ENCODE peak calls at places on chromosomes 1 and 21, in five cellular contexts. K, U, B, I and P are unnamed samples.

GRCh38 chr1:87763498-87763897 is 434.8 kb downstream of the LMO4 start:
- DNase-seq in K (no peak), U (no peak), B (no peak), I (no peak), P (no peak)

GRCh38 chr1:4010811-4011605 is 110.9 kb upstream of the C1orf174 start:
- DNase-seq in K (no peak), U (peak), B (no peak), I (peak), P (peak)

GRCh38 chr1:42821690-42822089 is 4.5 kb upstream of the SVBP start:
- DNase-seq in K (no peak), U (no peak), B (no peak), I (no peak), P (no peak)

GRCh38 chr1:87200875-87201638 is 127.6 kb upstream of the LMO4 start:
- DNase-seq in K (no peak), U (no peak), B (no peak), I (peak), P (no peak)

GRCh38 chr1:107862064-107862463 is 102.9 kb downstream of the VAV3 start:
- DNase-seq in K (no peak), U (no peak), B (peak), I (no peak), P (no peak)

GRCh38 chr21:27149034-27149433 is 182.1 kb upstream of the ADAMTS5 start:
- DNase-seq in K (no peak), U (no peak), B (no peak), I (no peak), P (no peak)

GRCh38 chr1:20633190-20634064 is at the start of gene PINK1:
- DNase-seq in K (peak), U (peak), B (peak), I (peak), P (peak)

GRCh38 chr21:35791541-35792335 is 268.6 kb downstream of the SETD4 start:
- DNase-seq in K (no peak), U (no peak), B (no peak), I (no peak), P (no peak)

GRCh38 chr1:173717238-173717637 is 2.5 kb downstream of the KLHL20 start:
- DNase-seq in K (no peak), U (no peak), B (no peak), I (no peak), P (no peak)

GRCh38 chr21:24693779-24694178 is 913.5 kb downstream of the MRPL39 start:
- DNase-seq in K (no peak), U (no peak), B (no peak), I (no peak), P (no peak)

GRCh38 chr1:65469889-65470340 is 49.4 kb downstream of the LEPR start:
- DNase-seq in K (no peak), U (no peak), B (no peak), I (no peak), P (no peak)

GRCh38 chr1:111045033-111045722 is 81.5 kb upstream of the LRIF1 start:
- DNase-seq in K (no peak), U (peak), B (no peak), I (no peak), P (no peak)

GRCh38 chr1:151945725-151946365 is 36.5 kb upstream of the THEM4 start:
- DNase-seq in K (peak), U (peak), B (peak), I (peak), P (peak)

GRCh38 chr1:225911207-225912130 is 12.6 kb downstream of the PYCR2 start:
- DNase-seq in K (peak), U (peak), B (peak), I (peak), P (no peak)

GRCh38 chr1:174963547-174964125 is 36.1 kb upstream of the CACYBP start:
- DNase-seq in K (no peak), U (no peak), B (no peak), I (no peak), P (no peak)

GRCh38 chr1:50346621-50347020 is 76.6 kb downstream of the DMRTA2 start:
- DNase-seq in K (no peak), U (no peak), B (no peak), I (no peak), P (no peak)

GRCh38 chr1:15399710-15400109 is 10.0 kb upstream of the EFHD2 start:
- DNase-seq in K (no peak), U (no peak), B (no peak), I (no peak), P (no peak)

GRCh38 chr1:80468356-80468755 is 1332.4 kb upstream of the ADGRL2 start:
- DNase-seq in K (no peak), U (no peak), B (no peak), I (no peak), P (no peak)
- TF ChIP-seq CTCF in K (no peak), U (no peak), B (no peak), I (no peak), P (no peak)

DNA sequence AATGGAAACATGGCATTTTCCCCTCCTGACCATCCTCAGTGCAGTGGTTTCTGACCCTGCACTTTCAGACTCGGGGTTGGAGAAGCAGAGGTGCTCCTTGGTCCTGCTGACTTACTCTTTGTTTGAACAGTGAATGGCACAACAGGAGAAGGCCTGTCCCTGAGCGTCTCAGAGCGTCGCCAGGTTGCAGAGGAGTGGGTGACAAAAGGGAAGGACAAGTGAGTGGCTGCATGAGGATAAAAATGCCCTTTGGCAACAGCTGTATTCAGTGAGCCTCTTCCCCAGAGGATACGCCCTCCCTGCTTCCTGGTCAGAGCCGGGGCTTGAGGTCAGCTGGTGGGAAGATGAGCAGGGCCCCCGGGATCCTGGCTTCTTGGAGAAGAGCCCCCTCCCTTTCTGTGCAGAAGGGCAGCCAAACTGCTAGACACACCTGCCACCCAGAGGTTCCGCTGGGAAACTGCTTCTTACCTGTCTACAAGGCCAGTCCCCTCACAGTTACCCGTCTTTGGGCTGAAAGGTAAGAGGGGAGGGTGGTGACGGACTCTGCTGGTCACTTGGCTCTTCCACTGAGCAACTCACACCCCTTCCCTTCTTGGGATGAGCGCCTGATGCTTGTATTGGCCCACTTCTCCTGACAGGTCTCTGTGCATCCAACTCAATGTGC is 16.6 kb downstream of the NPL start:
- DNase-seq in K (no peak), U (no peak), B (no peak), I (peak), P (no peak)
- TF ChIP-seq CTCF in K (no peak), U (no peak), B (no peak), I (peak), P (no peak)

DNA sequence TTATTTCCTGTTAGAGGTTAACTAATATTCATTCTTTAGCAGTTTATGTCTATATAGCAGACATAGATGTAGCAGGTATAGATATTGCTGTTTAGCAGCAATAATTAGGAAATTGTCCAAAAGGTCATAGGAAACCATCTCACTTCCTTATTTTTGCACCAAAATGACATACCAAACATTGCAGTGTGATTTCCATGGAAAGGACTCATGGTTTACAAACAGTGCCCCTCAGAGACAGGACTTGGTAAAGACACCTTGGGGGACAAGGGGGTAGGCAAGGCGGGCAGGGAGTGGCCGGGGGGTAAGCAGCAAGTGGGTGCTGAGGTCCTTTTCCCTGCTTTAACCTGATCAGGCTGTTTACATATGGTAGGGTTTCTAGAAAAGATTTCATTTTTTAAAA is 30.5 kb downstream of the BATF3 start:
- DNase-seq in K (no peak), U (no peak), B (peak), I (peak), P (peak)
- TF ChIP-seq CTCF in K (no peak), U (no peak), B (peak), I (peak), P (no peak)

GRCh38 chr1:159421821-159422220 is 10.2 kb upstream of the OR10J4 start:
- DNase-seq in K (no peak), U (no peak), B (peak), I (peak), P (no peak)
- TF ChIP-seq CTCF in K (no peak), U (no peak), B (peak), I (no peak), P (no peak)

GRCh38 chr1:177286396-177286795 is 115.6 kb downstream of the BRINP2 start:
- DNase-seq in K (no peak), U (no peak), B (no peak), I (no peak), P (no peak)

GRCh38 chr1:177281901-177282300 is 111.1 kb downstream of the BRINP2 start:
- DNase-seq in K (no peak), U (no peak), B (no peak), I (no peak), P (no peak)

GRCh38 chr1:177278626-177279390 is 108.0 kb downstream of the BRINP2 start:
- DNase-seq in K (no peak), U (no peak), B (no peak), I (peak), P (no peak)

GRCh38 chr1:177283380-177283779 is 112.6 kb downstream of the BRINP2 start:
- DNase-seq in K (no peak), U (no peak), B (no peak), I (no peak), P (no peak)

DNA sequence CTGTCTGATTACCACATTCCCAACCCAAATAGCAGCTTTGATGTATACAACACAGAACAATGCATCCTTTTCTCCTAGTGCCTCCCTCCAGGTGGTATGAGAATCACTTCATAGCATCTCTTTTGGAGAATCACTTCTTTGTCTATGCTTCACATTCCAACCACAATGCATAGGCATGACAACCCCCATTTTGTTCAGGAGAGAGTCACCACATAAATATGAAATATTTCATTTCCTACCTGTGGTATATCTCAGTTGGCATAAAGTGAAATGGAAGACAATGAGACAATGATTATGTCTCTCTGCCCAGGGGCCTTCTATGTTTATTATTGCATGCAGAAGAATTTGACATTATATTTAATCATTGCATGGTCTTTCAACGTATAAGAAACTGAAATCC is 112.2 kb downstream of the BRINP2 start:
- DNase-seq in K (no peak), U (no peak), B (no peak), I (no peak), P (no peak)
- TF ChIP-seq CTCF in K (no peak), U (no peak), B (no peak), I (no peak), P (no peak)

GRCh38 chr1:58013237-58013636 is 533.3 kb downstream of the OMA1 start:
- DNase-seq in K (no peak), U (no peak), B (peak), I (peak), P (no peak)
- TF ChIP-seq CTCF in K (no peak), U (no peak), B (peak), I (peak), P (no peak)

DNA sequence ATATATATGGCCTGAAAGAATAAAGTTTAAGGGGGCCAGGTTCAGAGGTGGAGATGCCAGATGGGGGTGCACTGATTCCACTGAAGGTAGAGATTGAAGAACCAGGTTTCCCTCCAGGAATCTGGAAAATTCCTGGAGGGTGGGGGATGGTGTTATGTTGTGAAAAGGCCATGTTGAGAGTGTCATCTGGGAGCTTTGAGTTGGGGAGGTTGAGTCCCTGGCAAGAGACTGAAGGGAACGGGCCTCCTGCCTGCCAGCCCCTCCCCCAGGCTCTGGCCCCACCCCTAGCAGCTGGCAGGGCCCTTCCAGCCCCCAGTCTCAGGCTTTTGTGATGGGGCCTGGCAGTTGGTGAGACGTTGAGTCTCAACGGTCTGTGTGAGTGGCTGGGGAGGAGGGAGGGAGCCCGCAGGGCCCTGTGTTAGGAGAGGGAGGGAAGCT is 4.1 kb downstream of the PTPRU start:
- DNase-seq in K (no peak), U (no peak), B (peak), I (peak), P (no peak)
- TF ChIP-seq CTCF in K (no peak), U (no peak), B (peak), I (peak), P (no peak)

DNA sequence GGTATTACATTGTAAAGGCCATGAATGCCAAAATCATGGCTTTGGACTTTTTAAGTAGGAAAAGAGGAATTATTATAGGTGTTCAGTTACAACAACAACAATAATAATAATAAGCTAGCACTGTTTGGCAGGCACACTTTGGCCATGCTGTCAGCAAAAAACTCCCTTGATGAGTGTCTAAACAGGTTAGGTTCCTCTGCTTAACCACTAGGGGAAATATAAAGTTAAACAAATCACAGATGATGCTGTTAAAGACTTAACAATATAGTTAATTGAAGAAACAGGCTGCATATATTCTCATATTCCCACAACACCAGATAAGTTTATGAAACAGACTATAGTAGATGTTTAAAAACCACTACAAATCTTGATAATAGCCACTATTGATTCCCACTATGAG is 46.4 kb downstream of the RGS21 start:
- DNase-seq in K (no peak), U (no peak), B (no peak), I (no peak), P (no peak)
- TF ChIP-seq CTCF in K (no peak), U (no peak), B (peak), I (peak), P (no peak)

DNA sequence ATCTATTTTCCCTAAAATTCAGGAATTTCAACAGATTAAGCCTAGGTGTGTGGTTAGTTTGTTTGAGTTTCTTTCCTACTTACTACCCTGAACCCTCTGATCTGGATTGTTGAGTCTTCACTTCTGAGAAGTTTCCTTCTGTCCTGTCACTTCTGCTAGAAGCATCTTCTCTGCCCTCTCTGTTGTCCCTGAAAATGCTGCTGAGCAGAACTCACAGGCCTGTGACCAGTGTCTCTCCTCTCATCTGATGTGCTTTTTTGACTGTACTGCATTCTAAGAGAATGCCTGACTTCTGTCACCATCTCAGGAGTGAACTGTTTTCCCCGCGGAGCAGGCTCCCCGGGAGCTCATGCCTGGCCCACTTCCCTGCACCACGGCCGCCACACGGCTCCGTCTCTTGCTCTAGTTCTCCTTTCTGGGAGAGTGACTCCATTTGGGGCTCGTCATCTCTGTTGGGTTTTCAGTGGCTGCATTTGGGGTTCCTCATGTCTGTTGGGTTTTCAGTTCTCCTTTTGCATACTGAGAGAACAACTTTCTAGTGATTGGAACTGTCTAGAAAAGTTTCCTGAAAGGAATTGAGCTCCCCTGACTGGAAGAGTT is 77.9 kb downstream of the POFUT2 start:
- DNase-seq in K (no peak), U (no peak), B (no peak), I (no peak), P (no peak)
- TF ChIP-seq CTCF in K (no peak), U (no peak), B (no peak), I (no peak), P (no peak)